ENCODE peak calls at places on chromosomes 12 and 14, in nine cellular contexts. C is fibroblast of pulmonary artery, X is breast epithelium, R is myocyte, P is NCI-H1105 treated with DMSO at 0.1 percent for 48 hours, Y is activated T-helper 1 cell treated with Interleukin-2 at 50 U/mL for 16 hours, O is astrocyte of the spinal cord, I is neural crest cell, F is NCI-H2029. J is an unnamed sample.

GRCh38 chr14:28163261-28163660 is 603.3 kb upstream of the FOXG1 start:
- DNase-seq in R (no peak), F (no peak), P (peak), X (no peak), I (no peak), C (no peak), Y (no peak), O (no peak), J (no peak)

GRCh38 chr14:75673345-75673744 is 12.3 kb downstream of the TTLL5 start:
- DNase-seq in X (no peak), F (no peak), C (no peak), P (no peak), Y (no peak), I (no peak), O (no peak), R (no peak), J (no peak)

GRCh38 chr12:56839489-56840442 is 76.6 kb downstream of the HSD17B6 start:
- DNase-seq in I (peak), X (no peak), O (peak), R (peak), P (peak), C (peak), Y (no peak), F (no peak), J (no peak)

GRCh38 chr14:59337151-59337611 is 128.0 kb downstream of the GPR135 start:
- DNase-seq in P (no peak), X (peak), O (peak), I (no peak), Y (no peak), R (no peak), C (peak), F (no peak), J (no peak)

GRCh38 chr14:73058923-73059311 is 583 bp downstream of the RBM25 start:
- DNase-seq in X (peak), O (peak), F (no peak), Y (no peak), I (no peak), C (no peak), R (peak), P (peak), J (no peak)

GRCh38 chr14:20998674-20999366 is at the start of gene SLC39A2:
- DNase-seq in I (no peak), R (peak), Y (no peak), X (peak), O (peak), P (no peak), F (no peak), C (peak), J (no peak)

GRCh38 chr14:96204151-96205058 is at the start of gene BDKRB2:
- DNase-seq in F (peak), Y (no peak), C (peak), P (peak), X (peak), R (peak), O (peak), I (peak), J (no peak)

GRCh38 chr14:60064491-60065072 is 27.1 kb upstream of the PCNX4 start:
- DNase-seq in P (peak), Y (no peak), X (no peak), I (no peak), C (peak), R (peak), O (peak), F (peak), J (no peak)

GRCh38 chr14:39668449-39668848 is 236.2 kb upstream of the FBXO33 start:
- DNase-seq in I (no peak), Y (no peak), X (no peak), P (no peak), F (no peak), R (no peak), O (no peak), C (no peak), J (no peak)

GRCh38 chr12:48388938-48389337 is 38.2 kb upstream of the ZNF641 start:
- DNase-seq in Y (no peak), O (no peak), P (no peak), I (no peak), R (no peak), F (no peak), C (peak), X (no peak), J (no peak)

GRCh38 chr12:47811581-47812484 is 7.9 kb downstream of the HDAC7 start:
- DNase-seq in I (no peak), R (no peak), O (peak), F (no peak), X (no peak), Y (no peak), P (no peak), C (peak), J (no peak)

GRCh38 chr12:52645120-52645761 is 6.8 kb downstream of the KRT2 start:
- DNase-seq in P (no peak), R (no peak), X (no peak), F (no peak), I (no peak), C (no peak), Y (peak), O (no peak), J (no peak)

GRCh38 chr12:93229494-93230310 is 148.0 kb upstream of the NUDT4 start:
- DNase-seq in C (peak), P (no peak), X (no peak), Y (no peak), O (peak), F (no peak), R (no peak), I (no peak), J (no peak)

GRCh38 chr12:30026621-30027234 is 243.0 kb upstream of the TMTC1 start:
- DNase-seq in X (no peak), R (peak), I (no peak), C (peak), O (peak), Y (no peak), F (no peak), P (no peak), J (no peak)

GRCh38 chr14:70018713-70019201 is 139.5 kb downstream of the SMOC1 start:
- DNase-seq in P (no peak), Y (no peak), R (peak), O (peak), I (no peak), X (peak), C (peak), F (no peak), J (no peak)

GRCh38 chr14:70640938-70641547 is 673 bp upstream of the TTC9 start:
- DNase-seq in I (no peak), P (peak), R (peak), Y (peak), O (peak), F (no peak), C (peak), X (no peak), J (peak)

GRCh38 chr14:77421241-77421640 is 2.1 kb downstream of the NOXRED1 start:
- DNase-seq in I (no peak), R (no peak), Y (no peak), X (no peak), O (no peak), P (no peak), F (no peak), C (peak), J (no peak)

GRCh38 chr12:110563702-110564470 is 19.2 kb downstream of the PPTC7 start:
- DNase-seq in P (no peak), Y (no peak), O (peak), I (no peak), C (peak), X (no peak), R (peak), F (no peak), J (no peak)

GRCh38 chr12:115873416-115874082 is 403.9 kb downstream of the MED13L start:
- DNase-seq in F (peak), X (no peak), P (peak), R (no peak), Y (no peak), C (no peak), O (no peak), I (no peak), J (no peak)

GRCh38 chr12:89263153-89263552 is 89.1 kb downstream of the DUSP6 start:
- DNase-seq in I (no peak), R (no peak), X (no peak), Y (no peak), P (no peak), F (peak), O (no peak), C (no peak), J (no peak)

GRCh38 chr12:123384318-123384993 is 524 bp downstream of the KMT5A start:
- DNase-seq in R (no peak), F (no peak), C (no peak), X (no peak), P (no peak), O (no peak), Y (no peak), I (no peak), J (no peak)